ENCODE peak calls at places on chromosomes 6 and 20, in ten cellular contexts. Z is H1, B is uterus, O is heart left ventricle, T is lower leg skin, F is suprapubic skin, P is stomach, D is tibial nerve, V is A549, L is prostate gland. G is an unnamed sample.

GRCh38 chr20:38859070-38859690 is 53.7 kb downstream of the PPP1R16B start:
- DNase-seq in Z (no peak), B (no peak), O (no peak), T (no peak), F (no peak), P (no peak), D (no peak), V (no peak), L (no peak), G (no peak)

GRCh38 chr6:42028234-42029061 is 21.9 kb upstream of the TAF8 start:
- DNase-seq in Z (no peak), B (no peak), O (peak), T (no peak), F (no peak), P (no peak), D (no peak), V (peak), L (no peak), G (peak)

GRCh38 chr6:142694054-142694453 is 250.9 kb downstream of the HIVEP2 start:
- DNase-seq in Z (no peak), B (no peak), O (no peak), T (no peak), F (no peak), P (no peak), D (no peak), V (no peak), L (no peak), G (no peak)

GRCh38 chr6:83151114-83151513 is 42.0 kb downstream of the PGM3 start:
- DNase-seq in Z (no peak), B (no peak), O (no peak), T (no peak), F (no peak), P (no peak), D (no peak), V (no peak), L (no peak), G (no peak)

GRCh38 chr6:13012977-13013680 is 296.6 kb downstream of the PHACTR1 start:
- DNase-seq in Z (peak), B (no peak), O (peak), T (peak), F (peak), P (peak), D (no peak), V (no peak), L (no peak), G (no peak)

GRCh38 chr6:32293695-32294094 is 69.8 kb upstream of the NOTCH4 start:
- DNase-seq in Z (no peak), B (no peak), O (no peak), T (no peak), F (no peak), P (no peak), D (no peak), V (no peak), L (no peak), G (no peak)

GRCh38 chr6:121881974-121882667 is 446.7 kb downstream of the GJA1 start:
- DNase-seq in Z (no peak), B (no peak), O (no peak), T (no peak), F (no peak), P (no peak), D (no peak), V (no peak), L (no peak), G (no peak)

GRCh38 chr6:159908535-159908934 is 17.7 kb downstream of the MAS1 start:
- DNase-seq in Z (no peak), B (no peak), O (no peak), T (no peak), F (no peak), P (no peak), D (no peak), V (no peak), L (no peak), G (no peak)

GRCh38 chr6:70312165-70312564 is 9.3 kb upstream of the COL9A1 start:
- DNase-seq in Z (no peak), B (no peak), O (no peak), T (no peak), F (no peak), P (no peak), D (no peak), V (no peak), L (no peak), G (peak)

GRCh38 chr20:13736792-13737191 is 47.9 kb downstream of the ESF1 start:
- DNase-seq in Z (no peak), B (no peak), O (no peak), T (no peak), F (no peak), P (no peak), D (peak), V (no peak), L (no peak), G (no peak)

GRCh38 chr6:32194825-32195651 is 2.6 kb upstream of the GPSM3 start:
- DNase-seq in Z (no peak), B (no peak), O (peak), T (no peak), F (no peak), P (no peak), D (peak), V (peak), L (no peak), G (no peak)

GRCh38 chr6:32796848-32797776 is 19.7 kb downstream of the HLA-DOB start:
- DNase-seq in Z (peak), B (peak), O (peak), T (peak), F (peak), P (peak), D (peak), V (peak), L (peak), G (no peak)

GRCh38 chr20:17227669-17228623 is 1.1 kb downstream of the PCSK2 start:
- DNase-seq in Z (no peak), B (no peak), O (no peak), T (no peak), F (no peak), P (no peak), D (no peak), V (no peak), L (no peak), G (no peak)

GRCh38 chr6:3382399-3383279 is 74.2 kb downstream of the SLC22A23 start:
- DNase-seq in Z (no peak), B (no peak), O (no peak), T (no peak), F (peak), P (peak), D (no peak), V (no peak), L (no peak), G (peak)

GRCh38 chr6:148700047-148700712 is 46.6 kb upstream of the UST start:
- DNase-seq in Z (no peak), B (no peak), O (no peak), T (no peak), F (no peak), P (no peak), D (no peak), V (no peak), L (no peak), G (no peak)

GRCh38 chr6:148698671-148699180 is 48.1 kb upstream of the UST start:
- DNase-seq in Z (no peak), B (no peak), O (no peak), T (no peak), F (no peak), P (no peak), D (no peak), V (no peak), L (no peak), G (no peak)

GRCh38 chr6:148700713-148701392 is 46.0 kb upstream of the UST start:
- DNase-seq in Z (no peak), B (no peak), O (no peak), T (no peak), F (no peak), P (no peak), D (no peak), V (peak), L (no peak), G (peak)

GRCh38 chr6:148704539-148704938 is 42.3 kb upstream of the UST start:
- DNase-seq in Z (no peak), B (no peak), O (no peak), T (no peak), F (no peak), P (no peak), D (no peak), V (no peak), L (no peak), G (no peak)

DNA sequence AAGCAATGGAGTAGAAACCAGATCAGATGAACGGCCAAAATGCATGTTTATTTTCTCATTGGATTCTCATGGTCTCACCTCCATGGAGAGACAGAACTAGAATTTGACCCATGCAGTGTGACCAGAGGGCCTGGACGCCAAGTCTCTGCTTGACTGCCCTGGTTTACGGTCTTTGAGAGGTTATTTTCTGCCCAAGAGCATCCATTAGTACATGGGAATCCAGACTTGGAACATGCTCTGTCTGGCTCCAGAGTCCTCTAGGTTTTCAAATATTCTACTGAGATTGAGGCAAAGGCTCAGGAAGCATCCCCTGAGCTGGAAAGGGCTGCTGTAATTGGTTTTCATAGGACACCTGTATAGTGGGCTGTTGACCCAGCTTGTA is 45.4 kb upstream of the UST start:
- DNase-seq in Z (no peak), B (no peak), O (no peak), T (no peak), F (no peak), P (no peak), D (no peak), V (no peak), L (no peak), G (no peak)
- TF ChIP-seq POLR2A in Z (no peak), B (no peak), O (no peak), T (no peak), F (no peak), P (no peak), D (no peak), V (no peak), L (no peak), G (no peak)

GRCh38 chr20:47360489-47361267 is 4.2 kb upstream of the ZMYND8 start:
- DNase-seq in Z (no peak), B (peak), O (peak), T (peak), F (peak), P (peak), D (peak), V (peak), L (peak), G (peak)

GRCh38 chr20:47358052-47358671 is 1.7 kb upstream of the ZMYND8 start:
- DNase-seq in Z (no peak), B (no peak), O (no peak), T (no peak), F (no peak), P (no peak), D (no peak), V (no peak), L (no peak), G (no peak)

GRCh38 chr20:47360207-47360488 is 3.6 kb upstream of the ZMYND8 start:
- DNase-seq in Z (no peak), B (no peak), O (no peak), T (no peak), F (peak), P (peak), D (peak), V (peak), L (peak), G (no peak)

GRCh38 chr20:47358672-47359532 is 2.4 kb upstream of the ZMYND8 start:
- DNase-seq in Z (no peak), B (peak), O (peak), T (peak), F (peak), P (peak), D (peak), V (peak), L (peak), G (peak)

DNA sequence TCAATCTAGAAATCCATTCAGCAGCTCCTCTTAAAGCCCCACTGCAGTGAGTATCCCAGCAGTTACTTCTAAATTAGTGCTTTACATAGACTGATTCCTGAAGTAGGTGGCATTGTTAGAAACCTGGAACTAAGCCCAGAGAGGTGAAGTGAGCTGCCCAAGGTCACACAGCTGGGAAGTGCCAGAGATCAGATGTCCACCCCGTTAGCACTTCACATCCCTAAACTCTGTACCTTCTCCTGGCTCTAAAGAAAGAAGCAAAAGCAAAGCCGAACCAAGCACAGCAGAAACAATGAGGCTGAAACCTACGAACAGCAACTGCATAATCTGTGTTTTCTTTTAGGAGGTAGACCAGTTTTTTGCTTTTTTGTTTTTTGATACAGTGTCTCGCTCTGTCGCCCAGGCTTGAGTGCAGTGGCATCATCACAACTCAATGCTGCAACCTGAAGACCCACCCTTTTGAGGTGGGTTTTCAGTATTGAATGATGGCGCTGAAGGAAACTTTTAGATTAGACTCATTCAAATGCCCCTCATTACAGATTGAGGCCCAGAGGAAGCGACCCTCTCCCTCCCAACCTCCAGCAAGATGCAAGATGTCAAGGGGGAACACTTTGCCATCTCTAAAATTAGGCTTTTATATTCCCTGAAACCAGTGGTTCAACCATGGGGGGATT is 3.2 kb upstream of the ZMYND8 start:
- DNase-seq in Z (no peak), B (no peak), O (no peak), T (no peak), F (no peak), P (no peak), D (no peak), V (no peak), L (no peak), G (no peak)
- TF ChIP-seq POLR2A in Z (no peak), B (no peak), O (no peak), T (no peak), F (no peak), P (no peak), D (no peak), V (no peak), L (no peak), G (no peak)

GRCh38 chr20:58634121-58634817 is 16.8 kb upstream of the STX16 start:
- DNase-seq in Z (no peak), B (peak), O (no peak), T (no peak), F (peak), P (no peak), D (no peak), V (no peak), L (no peak), G (no peak)
- TF ChIP-seq POLR2A in Z (no peak), B (no peak), O (no peak), T (no peak), F (no peak), P (no peak), D (no peak), V (no peak), L (no peak), G (no peak)

GRCh38 chr6:54850061-54850460 is 3.5 kb downstream of the FAM83B start:
- DNase-seq in Z (no peak), B (no peak), O (no peak), T (no peak), F (no peak), P (no peak), D (no peak), V (no peak), L (no peak), G (no peak)
- TF ChIP-seq POLR2A in Z (no peak), B (no peak), O (no peak), T (no peak), F (no peak), P (no peak), D (no peak), V (no peak), L (no peak), G (no peak)

GRCh38 chr6:136037246-136037884 is 185.9 kb downstream of the PDE7B start:
- DNase-seq in Z (no peak), B (no peak), O (no peak), T (no peak), F (no peak), P (no peak), D (no peak), V (no peak), L (no peak), G (no peak)

GRCh38 chr6:136039185-136039584 is 187.7 kb downstream of the PDE7B start:
- DNase-seq in Z (no peak), B (no peak), O (no peak), T (no peak), F (no peak), P (no peak), D (no peak), V (no peak), L (no peak), G (no peak)

GRCh38 chr6:136036601-136037000 is 185.1 kb downstream of the PDE7B start:
- DNase-seq in Z (no peak), B (no peak), O (no peak), T (no peak), F (no peak), P (no peak), D (no peak), V (no peak), L (no peak), G (no peak)

GRCh38 chr6:136038531-136038930 is 187.0 kb downstream of the PDE7B start:
- DNase-seq in Z (no peak), B (no peak), O (no peak), T (no peak), F (no peak), P (no peak), D (no peak), V (no peak), L (no peak), G (no peak)

GRCh38 chr6:136037885-136038460 is 186.5 kb downstream of the PDE7B start:
- DNase-seq in Z (no peak), B (peak), O (peak), T (no peak), F (no peak), P (no peak), D (no peak), V (no peak), L (no peak), G (no peak)
- TF ChIP-seq POLR2A in Z (no peak), B (no peak), O (no peak), T (no peak), F (no peak), P (no peak), D (no peak), V (no peak), L (no peak), G (no peak)